ENCODE peak calls at places on chromosomes 2 and 18, in ten cellular contexts. U is AG04450; M is stimulated activated CD8-positive, alpha-beta memory T cell treated with anti-CD3 and anti-CD28 coated beads, Interleukin-4, amount 100 ng/mL, for 1 hour; H is tibial artery; D is substantia nigra; T is kidney epithelial cell; Z is spleen; Q is AG08395; G is fibroblast of the conjunctiva; K is transverse colon. V is an unnamed sample.

GRCh38 chr2:179191110-179191509 is 73.5 kb downstream of the SESTD1 start:
- DNase-seq in U (no peak), M (no peak), H (no peak), D (no peak), T (no peak), Z (no peak), Q (no peak), G (no peak), K (no peak), V (no peak)

GRCh38 chr2:107525420-107525819 is 301.3 kb upstream of the RGPD4 start:
- DNase-seq in U (no peak), M (no peak), H (no peak), D (no peak), T (no peak), Z (no peak), Q (no peak), G (peak), K (no peak), V (no peak)

GRCh38 chr18:74963820-74964446 is 245.0 kb downstream of the PTGR3 start:
- DNase-seq in U (no peak), M (no peak), H (no peak), D (no peak), T (no peak), Z (no peak), Q (peak), G (peak), K (peak), V (peak)

GRCh38 chr2:50535971-50536759 is 495.8 kb downstream of the NRXN1 start:
- DNase-seq in U (no peak), M (no peak), H (no peak), D (no peak), T (no peak), Z (no peak), Q (no peak), G (no peak), K (no peak), V (peak)

GRCh38 chr2:26654061-26654340 is 12.8 kb upstream of the CIB4 start:
- DNase-seq in U (no peak), M (no peak), H (no peak), D (no peak), T (no peak), Z (no peak), Q (no peak), G (no peak), K (no peak), V (no peak)

GRCh38 chr2:170467568-170468422 is 247.3 kb upstream of the SP5 start:
- DNase-seq in U (no peak), M (no peak), H (no peak), D (no peak), T (no peak), Z (no peak), Q (peak), G (no peak), K (no peak), V (no peak)

GRCh38 chr2:149409506-149409905 is 79.1 kb downstream of the LYPD6 start:
- DNase-seq in U (no peak), M (no peak), H (no peak), D (no peak), T (no peak), Z (no peak), Q (no peak), G (no peak), K (no peak), V (no peak)

GRCh38 chr2:127874378-127875271 is 11.1 kb downstream of the AMMECR1L start:
- DNase-seq in U (no peak), M (no peak), H (no peak), D (no peak), T (no peak), Z (no peak), Q (no peak), G (no peak), K (no peak), V (no peak)

GRCh38 chr2:64516651-64517510 is 7.2 kb upstream of the AFTPH start:
- DNase-seq in U (no peak), M (no peak), H (no peak), D (no peak), T (no peak), Z (no peak), Q (no peak), G (no peak), K (no peak), V (no peak)

GRCh38 chr2:20175267-20175666 is 49.7 kb downstream of the SDC1 start:
- DNase-seq in U (no peak), M (no peak), H (peak), D (no peak), T (no peak), Z (peak), Q (no peak), G (no peak), K (no peak), V (no peak)

GRCh38 chr2:241351640-241352031 is 4.4 kb upstream of the FARP2 start:
- DNase-seq in U (no peak), M (no peak), H (no peak), D (no peak), T (peak), Z (no peak), Q (no peak), G (no peak), K (no peak), V (no peak)

GRCh38 chr2:196489366-196489765 is 150.1 kb upstream of the CCDC150 start:
- DNase-seq in U (no peak), M (no peak), H (no peak), D (no peak), T (no peak), Z (no peak), Q (no peak), G (no peak), K (no peak), V (no peak)

GRCh38 chr2:160652236-160652635 is 158.6 kb upstream of the RBMS1 start:
- DNase-seq in U (no peak), M (peak), H (no peak), D (no peak), T (no peak), Z (peak), Q (peak), G (no peak), K (peak), V (no peak)

GRCh38 chr18:59516356-59517155 is 157.5 kb upstream of the LMAN1 start:
- DNase-seq in U (peak), M (no peak), H (no peak), D (no peak), T (peak), Z (no peak), Q (peak), G (peak), K (peak), V (peak)

GRCh38 chr2:67259581-67260347 is 137.4 kb upstream of the ETAA1 start:
- DNase-seq in U (peak), M (no peak), H (no peak), D (no peak), T (peak), Z (no peak), Q (peak), G (peak), K (peak), V (peak)

GRCh38 chr2:70985956-70986355 is 7.5 kb downstream of the ANKRD53 start:
- DNase-seq in U (no peak), M (no peak), H (peak), D (no peak), T (no peak), Z (peak), Q (no peak), G (no peak), K (no peak), V (no peak)

GRCh38 chr2:126858991-126859390 is 39.7 kb upstream of the TEX51 start:
- DNase-seq in U (no peak), M (no peak), H (no peak), D (no peak), T (no peak), Z (no peak), Q (no peak), G (no peak), K (no peak), V (no peak)